ENCODE peak calls at places on chromosomes 7 and 10, in nine cellular contexts. S is brain microvascular endothelial cell; R is activated T-helper 1 cell treated with anti-CD3 and anti-CD28 coated beads, Interleukin-2, amount 50 U/mL, for 16 hours; I is T-cell; B is cardiac septum; D is NCI-H2081; V is ureter; U is GM13976; A is GM20000. F is an unnamed sample.

GRCh38 chr10:4514445-4515108 is 311.4 kb upstream of the AKR1E2 start:
- DNase-seq in S (no peak), R (no peak), I (no peak), B (peak), D (no peak), V (peak), U (peak), A (peak), F (no peak)

GRCh38 chr7:28889290-28889689 is 68.8 kb downstream of the TRIL start:
- DNase-seq in S (no peak), R (no peak), I (no peak), B (no peak), D (no peak), V (no peak), U (no peak), A (no peak), F (peak)

GRCh38 chr10:102796407-102797176 is 40.6 kb downstream of the CYP17A1 start:
- DNase-seq in S (peak), R (peak), I (peak), B (peak), D (no peak), V (peak), U (peak), A (peak), F (peak)

GRCh38 chr7:127383123-127383835 is 9.2 kb downstream of the ZNF800 start:
- DNase-seq in S (no peak), R (no peak), I (no peak), B (no peak), D (no peak), V (no peak), U (no peak), A (no peak), F (no peak)

GRCh38 chr7:101838837-101839483 is 21.5 kb downstream of the CUX1 start:
- DNase-seq in S (no peak), R (no peak), I (no peak), B (no peak), D (no peak), V (no peak), U (no peak), A (no peak), F (no peak)

GRCh38 chr7:127905491-127906330 is 125.5 kb downstream of the LRRC4 start:
- DNase-seq in S (peak), R (no peak), I (no peak), B (no peak), D (peak), V (no peak), U (no peak), A (no peak), F (no peak)

GRCh38 chr7:156948361-156948760 is 1.2 kb upstream of the NOM1 start:
- DNase-seq in S (no peak), R (no peak), I (no peak), B (no peak), D (no peak), V (no peak), U (no peak), A (no peak), F (no peak)

GRCh38 chr7:85176197-85176596 is 10.7 kb downstream of the SEMA3D start:
- DNase-seq in S (peak), R (no peak), I (no peak), B (no peak), D (no peak), V (no peak), U (no peak), A (no peak), F (no peak)

GRCh38 chr10:124150189-124150806 is 56.9 kb upstream of the CHST15 start:
- DNase-seq in S (no peak), R (no peak), I (no peak), B (no peak), D (no peak), V (no peak), U (no peak), A (no peak), F (no peak)

GRCh38 chr10:7085913-7086589 is 324.8 kb downstream of the SFMBT2 start:
- DNase-seq in S (peak), R (no peak), I (no peak), B (no peak), D (no peak), V (no peak), U (no peak), A (no peak), F (no peak)

GRCh38 chr10:102645388-102645740 is 1.1 kb downstream of the TRIM8 start:
- DNase-seq in S (peak), R (peak), I (peak), B (peak), D (peak), V (peak), U (no peak), A (no peak), F (peak)

GRCh38 chr10:70592186-70592735 is 10.3 kb downstream of the PRF1 start:
- DNase-seq in S (no peak), R (no peak), I (no peak), B (no peak), D (no peak), V (no peak), U (no peak), A (no peak), F (no peak)

GRCh38 chr7:32890553-32891045 is 961 bp downstream of the KBTBD2 start:
- DNase-seq in S (peak), R (no peak), I (peak), B (no peak), D (peak), V (no peak), U (peak), A (peak), F (no peak)

GRCh38 chr7:44541028-44541869 is at the start of gene NPC1L1:
- DNase-seq in S (no peak), R (no peak), I (no peak), B (no peak), D (no peak), V (no peak), U (peak), A (no peak), F (no peak)

GRCh38 chr7:157370761-157371160 is 34.0 kb downstream of the DNAJB6 start:
- DNase-seq in S (no peak), R (no peak), I (no peak), B (peak), D (no peak), V (no peak), U (no peak), A (no peak), F (no peak)

GRCh38 chr10:60262647-60263126 is 127.0 kb downstream of the ANK3 start:
- DNase-seq in S (no peak), R (no peak), I (no peak), B (no peak), D (no peak), V (no peak), U (no peak), A (no peak), F (no peak)

GRCh38 chr10:98382691-98383101 is 32.3 kb downstream of the PYROXD2 start:
- DNase-seq in S (peak), R (no peak), I (no peak), B (no peak), D (no peak), V (no peak), U (no peak), A (no peak), F (no peak)

GRCh38 chr10:14093735-14094484 is 236.8 kb downstream of the FRMD4A start:
- DNase-seq in S (peak), R (no peak), I (no peak), B (no peak), D (peak), V (no peak), U (peak), A (peak), F (no peak)

GRCh38 chr7:77765906-77766800 is 32.1 kb downstream of the TMEM60 start:
- DNase-seq in S (no peak), R (no peak), I (no peak), B (no peak), D (no peak), V (no peak), U (no peak), A (no peak), F (no peak)

GRCh38 chr10:3104251-3104918 is 37.0 kb downstream of the PFKP start:
- DNase-seq in S (no peak), R (no peak), I (no peak), B (no peak), D (no peak), V (no peak), U (no peak), A (no peak), F (no peak)

GRCh38 chr10:117441812-117442443 is 66.7 kb upstream of the PDZD8 start:
- DNase-seq in S (no peak), R (no peak), I (no peak), B (no peak), D (no peak), V (no peak), U (no peak), A (peak), F (no peak)

GRCh38 chr7:128155100-128155763 is 85.8 kb upstream of the LEP start:
- DNase-seq in S (no peak), R (no peak), I (no peak), B (no peak), D (no peak), V (no peak), U (no peak), A (no peak), F (no peak)

GRCh38 chr10:93059975-93060886 is at the start of gene CYP26C1:
- DNase-seq in S (no peak), R (no peak), I (no peak), B (no peak), D (no peak), V (no peak), U (no peak), A (peak), F (no peak)

GRCh38 chr10:42809670-42810069 is 27.1 kb downstream of the BMS1 start:
- DNase-seq in S (no peak), R (no peak), I (no peak), B (no peak), D (no peak), V (no peak), U (no peak), A (no peak), F (no peak)

GRCh38 chr7:11082552-11083213 is 109.0 kb downstream of the PHF14 start:
- DNase-seq in S (no peak), R (no peak), I (no peak), B (no peak), D (no peak), V (no peak), U (no peak), A (no peak), F (no peak)

GRCh38 chr7:79361214-79361613 is 92.3 kb downstream of the MAGI2 start:
- DNase-seq in S (no peak), R (no peak), I (no peak), B (no peak), D (no peak), V (no peak), U (no peak), A (no peak), F (no peak)

GRCh38 chr7:34155225-34155908 is 250.0 kb downstream of the BMPER start:
- DNase-seq in S (peak), R (no peak), I (no peak), B (no peak), D (no peak), V (no peak), U (no peak), A (no peak), F (no peak)

GRCh38 chr10:90674927-90675326 is 182.9 kb downstream of the HTR7 start:
- DNase-seq in S (peak), R (no peak), I (no peak), B (no peak), D (no peak), V (no peak), U (no peak), A (no peak), F (no peak)

GRCh38 chr10:93999401-93999851 is 5.7 kb downstream of the PLCE1 start:
- DNase-seq in S (peak), R (no peak), I (no peak), B (no peak), D (no peak), V (peak), U (no peak), A (no peak), F (no peak)

GRCh38 chr10:120262857-120263547 is 194.0 kb upstream of the PLPP4 start:
- DNase-seq in S (no peak), R (no peak), I (no peak), B (no peak), D (no peak), V (no peak), U (no peak), A (peak), F (no peak)

GRCh38 chr10:5252177-5253037 is 55.8 kb downstream of the AKR1C4 start:
- DNase-seq in S (no peak), R (no peak), I (no peak), B (no peak), D (no peak), V (no peak), U (no peak), A (no peak), F (no peak)

GRCh38 chr10:29681700-29682444 is 47.1 kb upstream of the SVIL start:
- DNase-seq in S (no peak), R (peak), I (peak), B (peak), D (no peak), V (no peak), U (no peak), A (no peak), F (no peak)

GRCh38 chr7:46830-47140 is 145.6 kb upstream of the FAM20C start:
- DNase-seq in S (no peak), R (no peak), I (no peak), B (no peak), D (no peak), V (peak), U (no peak), A (no peak), F (no peak)

F was measured in NCI-H510A.